ENCODE peak calls at places on chromosomes 3 and 15, in four cellular contexts. Z is HCT116, H is transverse colon, G is H9. O is an unnamed sample. For H3K9me3, the result is how much of the 10 kb centered on the place peaks cover.

GRCh38 chr15:53059273-53060043 is 269.3 kb upstream of the ONECUT1 start:
- DNase-seq in Z (no peak), H (no peak), G (no peak), O (no peak)

GRCh38 chr3:185042357-185042756 is 110.5 kb downstream of the C3orf70 start:
- DNase-seq in Z (no peak), H (no peak), G (no peak), O (no peak)

GRCh38 chr3:101675709-101676218 is 1.2 kb downstream of the ZBTB11 start:
- DNase-seq in Z (no peak), H (peak), G (no peak), O (no peak)

GRCh38 chr15:89143503-89144162 is 55.4 kb downstream of the ABHD2 start:
- DNase-seq in Z (no peak), H (no peak), G (no peak), O (no peak)

GRCh38 chr3:195171093-195171873 is 99.7 kb downstream of the XXYLT1 start:
- DNase-seq in Z (no peak), H (no peak), G (no peak), O (no peak)

GRCh38 chr3:155334897-155335883 is 41.7 kb upstream of the STRIT1 start:
- DNase-seq in Z (no peak), H (no peak), G (no peak), O (no peak)

GRCh38 chr3:143121240-143122088 is 1.9 kb downstream of the CHST2 start:
- DNase-seq in Z (no peak), H (peak), G (peak), O (no peak)

GRCh38 chr3:46209751-46210470 is 1.8 kb upstream of the CCR1 start:
- DNase-seq in Z (no peak), H (no peak), G (no peak), O (no peak)

GRCh38 chr15:79680721-79681120 is 216.1 kb downstream of the MTHFS start:
- DNase-seq in Z (no peak), H (no peak), G (no peak), O (no peak)

GRCh38 chr15:101650145-101650544 is 2.0 kb downstream of the TM2D3 start:
- DNase-seq in Z (no peak), H (no peak), G (no peak), O (no peak)

GRCh38 chr15:41967506-41968206 is 4.7 kb downstream of the EHD4 start:
- DNase-seq in Z (no peak), H (peak), G (no peak), O (no peak)

GRCh38 chr3:58034738-58035511 is 26.7 kb downstream of the FLNB start:
- DNase-seq in Z (no peak), H (no peak), G (peak), O (peak)

GRCh38 chr15:85800460-85801123 is 5.9 kb upstream of the KLHL25 start:
- DNase-seq in Z (peak), H (peak), G (peak), O (no peak)

GRCh38 chr15:70447927-70448698 is 315.2 kb downstream of the UACA start:
- DNase-seq in Z (no peak), H (peak), G (no peak), O (no peak)

GRCh38 chr3:48058089-48058488 is 41.9 kb upstream of the MAP4 start:
- DNase-seq in Z (no peak), H (no peak), G (no peak), O (no peak)

GRCh38 chr3:180680097-180680430 is 775 bp upstream of the CCDC39 start:
- DNase-seq in Z (no peak), H (peak), G (peak), O (no peak)

GRCh38 chr3:81581966-81582599 is 179.4 kb downstream of the GBE1 start:
- DNase-seq in Z (peak), H (peak), G (no peak), O (no peak)

GRCh38 chr3:120524171-120524923 is 71.8 kb upstream of the NDUFB4 start:
- DNase-seq in Z (no peak), H (no peak), G (no peak), O (no peak)

GRCh38 chr15:89828324-89829145 is 13.9 kb upstream of the ANPEP start:
- DNase-seq in Z (no peak), H (peak), G (no peak), O (no peak)

GRCh38 chr3:123346726-123347125 is 102.2 kb downstream of the ADCY5 start:
- DNase-seq in Z (no peak), H (no peak), G (no peak), O (no peak)

GRCh38 chr3:123348471-123349200 is 100.3 kb downstream of the ADCY5 start:
- DNase-seq in Z (no peak), H (no peak), G (no peak), O (no peak)

GRCh38 chr3:123347691-123348264 is 101.1 kb downstream of the ADCY5 start:
- DNase-seq in Z (no peak), H (no peak), G (no peak), O (no peak)

GRCh38 chr3:123346041-123346440 is 102.8 kb downstream of the ADCY5 start:
- DNase-seq in Z (no peak), H (no peak), G (no peak), O (no peak)

DNA sequence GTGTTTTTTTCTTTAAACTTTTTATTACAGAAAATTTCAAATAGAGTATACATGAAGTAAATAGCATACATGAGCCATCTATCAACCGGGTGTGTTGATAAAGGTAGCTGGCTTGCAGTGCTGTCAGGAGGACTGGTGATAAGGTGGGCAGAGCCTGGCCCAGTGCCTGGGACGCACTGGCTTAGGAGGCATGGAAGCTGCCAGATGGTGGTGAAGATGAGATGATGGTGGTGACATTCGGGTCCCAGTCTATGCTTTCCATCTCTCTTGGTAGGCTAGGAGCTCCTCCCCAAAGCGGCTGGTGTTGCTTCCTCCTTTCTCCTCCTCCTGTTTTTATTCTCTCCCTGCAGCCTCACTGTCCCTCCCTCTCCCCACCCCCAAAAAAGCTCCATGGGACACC is 101.7 kb downstream of the ADCY5 start:
- DNase-seq in Z (no peak), H (no peak), G (no peak), O (no peak)
- H3K27ac ChIP-seq in Z (no peak), H (no peak), G (no peak), O (no peak)

DNA sequence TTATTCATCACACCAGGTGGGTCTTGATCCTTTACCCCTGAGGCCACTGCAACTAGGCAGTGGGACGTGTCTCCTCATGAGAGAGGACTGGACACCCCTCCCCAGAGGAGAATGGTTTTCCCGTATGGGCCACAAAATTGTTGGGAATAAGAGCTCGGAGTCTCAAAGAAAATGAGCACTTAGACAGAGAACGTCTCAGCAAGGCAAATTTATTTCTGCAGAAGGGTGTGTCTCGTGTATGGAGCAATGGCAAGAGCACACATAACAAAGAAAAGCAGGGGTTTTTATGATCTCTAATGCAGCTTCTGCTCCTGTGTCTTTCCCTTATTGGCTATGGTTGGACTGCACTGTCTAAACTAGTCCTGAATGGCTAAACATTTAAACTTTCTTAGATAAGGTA is 803.5 kb downstream of the PLOD2 start:
- DNase-seq in Z (no peak), H (no peak), G (no peak), O (no peak)
- H3K9me3 ChIP-seq in Z (under half), H (under half), G (under half), O (under half)

DNA sequence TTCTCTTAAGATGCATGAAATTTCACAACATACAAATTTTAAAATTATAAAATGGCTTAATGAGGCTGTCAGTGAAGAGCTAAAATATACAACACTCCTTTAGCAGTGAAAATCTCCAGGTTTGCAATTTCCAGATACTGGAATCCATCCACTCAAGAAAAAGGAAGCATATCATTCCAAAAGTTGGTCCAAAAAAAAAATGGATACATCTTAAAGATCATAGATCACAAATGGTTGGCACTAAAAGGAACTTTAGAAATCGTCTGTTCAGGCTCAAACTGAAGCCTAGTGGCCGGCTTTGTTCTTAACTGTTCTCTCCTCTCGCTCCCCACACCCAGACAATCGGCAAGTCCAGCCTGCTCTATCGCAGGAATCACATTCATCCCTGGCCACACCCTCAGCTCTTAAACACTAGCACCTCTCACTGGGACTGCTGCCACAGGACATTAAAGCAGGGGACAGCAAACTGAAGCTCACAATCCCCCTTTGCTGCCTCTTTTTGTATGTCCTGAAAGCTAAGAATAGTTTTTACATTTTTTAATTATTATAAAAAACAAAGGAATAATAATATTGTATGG is 130.3 kb upstream of the CDIN1 start:
- DNase-seq in Z (peak), H (no peak), G (peak), O (no peak)
- H3K27ac ChIP-seq in Z (peak), H (no peak), G (no peak), O (no peak)

GRCh38 chr15:73368301-73369072 is at the start of gene HCN4:
- DNase-seq in Z (no peak), H (no peak), G (peak), O (no peak)
- H3K9me3 ChIP-seq in Z (under half), H (under half), G (under half), O (under half)

GRCh38 chr3:50255251-50255615 is 13.7 kb upstream of the SEMA3B start:
- DNase-seq in Z (no peak), H (no peak), G (no peak), O (no peak)
- H3K27ac ChIP-seq in Z (no peak), H (peak), G (no peak), O (peak)

GRCh38 chr3:150146891-150147761 is 176.4 kb upstream of the PFN2 start:
- DNase-seq in Z (no peak), H (peak), G (no peak), O (no peak)

GRCh38 chr3:150145659-150146058 is 175.0 kb upstream of the PFN2 start:
- DNase-seq in Z (no peak), H (no peak), G (no peak), O (no peak)

GRCh38 chr3:150142936-150143335 is 172.2 kb upstream of the PFN2 start:
- DNase-seq in Z (no peak), H (no peak), G (no peak), O (no peak)

GRCh38 chr3:150141790-150142189 is 171.1 kb upstream of the PFN2 start:
- DNase-seq in Z (no peak), H (no peak), G (no peak), O (no peak)

GRCh38 chr3:150144309-150144708 is 173.6 kb upstream of the PFN2 start:
- DNase-seq in Z (no peak), H (no peak), G (no peak), O (no peak)
- H3K9me3 ChIP-seq in Z (under half), H (under half), G (under half), O (under half)

DNA sequence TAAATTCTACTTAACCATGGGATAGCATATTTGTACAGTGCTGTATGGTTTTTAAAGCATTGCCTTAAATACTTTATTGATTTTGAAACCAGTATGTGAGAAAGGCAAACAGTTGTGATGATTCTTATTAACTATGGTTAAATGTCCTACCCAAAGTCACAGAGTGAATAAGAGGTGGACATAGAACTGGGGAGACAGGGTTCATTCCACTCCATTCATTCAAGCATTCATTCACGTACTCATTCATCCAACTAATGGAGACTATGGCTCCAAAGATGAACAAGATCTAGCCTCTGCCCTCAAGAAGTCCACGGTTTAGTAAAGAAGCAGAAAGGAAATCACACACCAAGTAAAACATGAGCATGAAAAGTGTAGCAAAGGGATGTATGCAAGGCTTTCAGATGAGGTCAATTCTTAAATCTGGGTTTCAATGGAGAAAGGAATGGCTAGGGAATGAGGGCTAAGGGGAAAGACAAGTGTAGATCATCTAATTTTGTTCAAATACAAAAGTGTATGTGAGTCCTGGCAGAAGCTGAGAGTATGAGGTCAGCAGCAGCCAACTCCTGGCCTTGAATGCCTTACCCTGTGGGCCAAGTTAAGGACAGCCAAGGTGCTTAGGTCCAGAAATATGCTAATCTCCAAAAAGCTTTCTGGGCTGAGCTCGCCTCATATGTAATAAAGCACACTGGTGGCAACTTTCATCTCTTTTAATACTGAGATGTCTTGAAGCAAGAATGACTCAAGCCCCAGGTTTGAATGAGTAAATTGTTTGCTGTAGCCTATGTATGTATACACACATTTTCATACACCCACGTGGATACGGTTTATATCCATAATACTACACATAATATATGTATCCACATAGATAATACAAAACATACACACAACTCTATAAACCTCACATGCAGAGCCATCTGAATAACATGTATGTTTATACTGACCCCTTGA is 4.3 kb downstream of the TNIK start:
- DNase-seq in Z (no peak), H (no peak), G (no peak), O (no peak)
- H3K27ac ChIP-seq in Z (no peak), H (no peak), G (no peak), O (no peak)

GRCh38 chr3:43011638-43012037 is 32.5 kb downstream of the GASK1A start:
- DNase-seq in Z (no peak), H (no peak), G (no peak), O (no peak)
- H3K9me3 ChIP-seq in Z (under half), H (under half), G (under half), O (under half)

DNA sequence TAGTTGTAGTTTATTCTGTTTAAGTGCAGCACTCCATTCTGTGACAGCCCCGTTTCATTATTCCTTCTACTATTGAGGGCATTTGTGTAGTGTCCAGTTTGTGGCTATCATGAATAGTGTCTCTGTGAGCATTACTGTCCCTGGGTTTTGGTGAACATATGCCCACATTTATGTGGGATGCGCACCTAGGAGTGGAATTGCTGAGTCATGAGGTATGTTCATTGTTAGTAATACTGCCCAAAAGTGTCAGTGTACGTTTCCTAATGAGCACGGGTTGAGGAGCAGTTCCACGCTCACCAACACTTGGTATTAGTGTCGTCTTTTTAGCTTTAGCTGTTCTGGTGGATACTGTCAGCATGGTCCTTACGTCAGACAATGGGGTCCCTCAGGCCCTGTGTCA is 131.8 kb downstream of the SLCO3A1 start:
- DNase-seq in Z (no peak), H (no peak), G (no peak), O (no peak)
- H3K27ac ChIP-seq in Z (no peak), H (no peak), G (no peak), O (no peak)

O was measured in effector memory CD4-positive, alpha-beta T cell.